ENCODE peak calls at places on chromosomes 12 and 14, in five cellular contexts. C is pancreas, Y is mammary epithelial cell, K is body of pancreas, J is OCI-LY7. E is an unnamed sample.

GRCh38 chr12:90036641-90037040 is 328.0 kb upstream of the ATP2B1 start:
- DNase-seq in C (no peak), Y (peak), K (no peak), J (no peak), E (no peak)

GRCh38 chr14:103880334-103880985 is 33.1 kb upstream of the PPP1R13B start:
- DNase-seq in K (peak), Y (peak), C (peak), J (no peak), E (peak)

GRCh38 chr12:116454076-116454475 is 105.1 kb upstream of the MAP1LC3B2 start:
- DNase-seq in J (no peak), K (no peak), Y (no peak), C (no peak), E (no peak)

GRCh38 chr12:111313833-111314259 is 55.0 kb downstream of the PHETA1 start:
- DNase-seq in Y (peak), K (peak), C (peak), J (peak), E (peak)

GRCh38 chr14:58738189-58738836 is 100.6 kb downstream of the DACT1 start:
- DNase-seq in K (no peak), J (no peak), C (no peak), Y (peak), E (peak)

GRCh38 chr12:79187032-79187431 is 322.5 kb downstream of the SYT1 start:
- DNase-seq in J (no peak), C (no peak), K (no peak), Y (no peak), E (no peak)

GRCh38 chr14:105709281-105710118 is 183.1 kb downstream of the TMEM121 start:
- DNase-seq in K (no peak), J (no peak), Y (no peak), C (peak), E (no peak)

GRCh38 chr12:9702239-9702638 is 30.7 kb downstream of the CLECL1 start:
- DNase-seq in C (no peak), K (no peak), J (no peak), Y (no peak), E (no peak)

GRCh38 chr14:81219821-81220487 is 805 bp downstream of the GTF2A1 start:
- DNase-seq in Y (no peak), J (peak), C (peak), K (peak), E (no peak)

GRCh38 chr12:83826112-83826511 is 1086.5 kb downstream of the SLC6A15 start:
- DNase-seq in K (peak), J (peak), Y (peak), C (peak), E (no peak)

GRCh38 chr12:132711169-132711843 is 664 bp downstream of the PGAM5 start:
- DNase-seq in K (peak), J (peak), C (peak), Y (peak), E (no peak)

GRCh38 chr14:44505588-44505987 is 1.5 kb downstream of the FSCB start:
- DNase-seq in C (no peak), K (no peak), J (no peak), Y (no peak), E (no peak)

GRCh38 chr14:50821471-50822464 is 9.2 kb downstream of the NIN start:
- DNase-seq in K (no peak), J (no peak), C (no peak), Y (peak), E (no peak)

GRCh38 chr12:91139264-91139663 is 28.0 kb upstream of the LUM start:
- DNase-seq in J (no peak), C (no peak), K (no peak), Y (no peak), E (no peak)

GRCh38 chr12:67915335-67915851 is 73.9 kb upstream of the IFNG-AS1 start:
- DNase-seq in C (no peak), J (no peak), Y (no peak), K (no peak), E (no peak)

GRCh38 chr12:91142184-91142583 is 30.9 kb upstream of the LUM start:
- DNase-seq in K (no peak), C (no peak), Y (no peak), J (no peak), E (peak)

GRCh38 chr12:11170810-11171144 is 217 bp upstream of the SMIM10L1 start:
- DNase-seq in Y (no peak), K (no peak), J (no peak), C (no peak), E (no peak)

GRCh38 chr12:10405294-10405693 is 4.3 kb downstream of the KLRC4 start:
- DNase-seq in K (no peak), C (no peak), J (no peak), Y (peak), E (no peak)

GRCh38 chr12:113007166-113007565 is 28.8 kb downstream of the OAS2 start:
- DNase-seq in Y (peak), K (no peak), C (no peak), J (no peak), E (peak)

GRCh38 chr12:123435636-123436016 is 858 bp downstream of the RILPL2 start:
- DNase-seq in C (no peak), K (no peak), Y (no peak), J (no peak), E (no peak)

GRCh38 chr12:65278576-65279386 is at the start of gene MSRB3:
- DNase-seq in Y (peak), C (peak), K (peak), J (no peak), E (peak)

GRCh38 chr14:68464716-68465115 is 328.2 kb downstream of the ZFP36L1 start:
- DNase-seq in Y (peak), C (no peak), K (no peak), J (no peak), E (no peak)

GRCh38 chr14:61381589-61381988 is 60.2 kb downstream of the PRKCH start:
- DNase-seq in Y (peak), K (peak), J (no peak), C (no peak), E (no peak)

GRCh38 chr12:95286713-95287112 is 69.1 kb downstream of the VEZT start:
- DNase-seq in J (no peak), C (no peak), K (no peak), Y (no peak), E (no peak)

GRCh38 chr12:11862794-11863193 is 207.9 kb upstream of the BCL2L14 start:
- DNase-seq in Y (no peak), K (peak), C (no peak), J (no peak), E (no peak)

GRCh38 chr12:68011882-68012207 is 22.6 kb downstream of the IFNG-AS1 start:
- DNase-seq in J (no peak), K (no peak), Y (no peak), C (no peak), E (no peak)

GRCh38 chr14:91387996-91388395 is 29.6 kb downstream of the CCDC88C start:
- DNase-seq in Y (no peak), J (no peak), C (no peak), K (no peak), E (no peak)
- H3K4me3 ChIP-seq in Y (no peak), J (no peak), C (no peak), K (no peak), E (no peak)

GRCh38 chr12:14937689-14938088 is 648 bp downstream of the ERP27 start:
- DNase-seq in J (no peak), K (peak), C (no peak), Y (no peak), E (no peak)

GRCh38 chr12:14935031-14935430 is 3.3 kb downstream of the ERP27 start:
- DNase-seq in Y (no peak), C (no peak), K (peak), J (no peak), E (no peak)

GRCh38 chr12:14937014-14937413 is 1.3 kb downstream of the ERP27 start:
- DNase-seq in Y (no peak), K (no peak), C (no peak), J (no peak), E (no peak)

GRCh38 chr12:14934511-14934910 is 3.8 kb downstream of the ERP27 start:
- DNase-seq in K (no peak), C (no peak), J (no peak), Y (no peak), E (no peak)

DNA sequence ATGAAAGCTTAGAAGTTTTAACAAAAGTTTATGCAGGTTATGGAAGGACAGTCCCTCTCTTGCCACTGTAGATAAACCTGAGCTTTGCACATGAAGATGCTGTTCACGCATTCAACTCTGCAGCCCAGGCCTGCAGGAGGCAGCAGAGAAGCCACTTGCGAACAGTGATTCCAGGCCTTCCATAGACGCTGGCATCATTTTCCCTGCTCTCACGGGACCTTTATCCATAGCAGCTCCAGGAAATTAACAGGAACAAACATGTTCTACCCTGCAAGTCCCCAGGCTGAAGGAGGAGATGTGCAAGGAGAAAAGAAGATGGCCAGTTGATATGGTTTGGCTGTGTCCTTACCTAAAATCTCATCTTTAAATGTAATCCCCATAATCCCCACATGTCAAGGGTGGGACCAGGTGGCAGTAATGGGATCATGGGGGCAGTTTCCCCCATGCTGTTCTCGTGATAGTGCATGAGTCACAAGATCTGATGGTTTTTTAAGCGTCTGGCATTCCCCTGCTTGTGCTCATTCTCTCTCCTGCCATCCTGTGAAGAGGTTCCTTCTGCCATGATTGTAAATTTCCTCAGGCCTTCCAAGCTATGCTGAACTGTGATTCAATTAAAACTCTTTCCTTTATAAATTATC is 2.0 kb downstream of the ERP27 start:
- DNase-seq in K (peak), J (no peak), C (no peak), Y (no peak), E (no peak)
- TF ChIP-seq CTCF in K (peak), J (peak), C (no peak), Y (peak), E (peak)

DNA sequence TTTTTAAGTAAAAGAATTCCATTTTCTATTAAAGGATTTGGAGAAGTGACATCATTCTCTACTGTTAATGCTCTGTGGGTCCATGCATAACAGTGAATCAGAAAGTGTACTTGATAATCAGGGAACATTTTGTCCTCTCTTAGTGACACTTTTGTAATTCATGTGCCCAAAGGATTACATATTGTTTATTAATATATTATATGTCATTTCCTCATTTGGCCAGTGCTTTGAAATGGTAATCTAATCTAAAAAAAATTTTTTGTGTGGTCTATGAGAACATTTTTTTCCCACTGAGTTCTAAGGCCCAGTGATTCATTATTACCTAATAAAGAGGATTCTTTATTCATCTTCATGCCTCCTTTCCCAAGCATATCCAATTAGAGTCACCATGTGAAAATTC is 79.7 kb upstream of the MYF6 start:
- DNase-seq in K (no peak), Y (peak), C (no peak), J (no peak), E (peak)
- H3K4me3 ChIP-seq in K (no peak), Y (no peak), C (no peak), J (no peak), E (no peak)

GRCh38 chr14:54083549-54084239 is 127.1 kb upstream of the BMP4 start:
- DNase-seq in Y (no peak), J (no peak), K (no peak), C (no peak), E (no peak)
- TF ChIP-seq CTCF in Y (no peak), J (no peak), K (no peak), C (no peak), E (no peak)

GRCh38 chr14:100150932-100151587 is 8.4 kb downstream of the DEGS2 start:
- DNase-seq in K (no peak), J (no peak), Y (peak), C (no peak), E (no peak)

GRCh38 chr14:100152091-100152490 is 7.4 kb downstream of the DEGS2 start:
- DNase-seq in K (no peak), J (no peak), C (no peak), Y (no peak), E (no peak)

GRCh38 chr14:100148837-100149731 is 10.4 kb downstream of the DEGS2 start:
- DNase-seq in Y (no peak), K (no peak), J (no peak), C (peak), E (no peak)

GRCh38 chr14:100147691-100148464 is 11.6 kb downstream of the DEGS2 start:
- DNase-seq in C (no peak), K (no peak), J (peak), Y (no peak), E (no peak)

DNA sequence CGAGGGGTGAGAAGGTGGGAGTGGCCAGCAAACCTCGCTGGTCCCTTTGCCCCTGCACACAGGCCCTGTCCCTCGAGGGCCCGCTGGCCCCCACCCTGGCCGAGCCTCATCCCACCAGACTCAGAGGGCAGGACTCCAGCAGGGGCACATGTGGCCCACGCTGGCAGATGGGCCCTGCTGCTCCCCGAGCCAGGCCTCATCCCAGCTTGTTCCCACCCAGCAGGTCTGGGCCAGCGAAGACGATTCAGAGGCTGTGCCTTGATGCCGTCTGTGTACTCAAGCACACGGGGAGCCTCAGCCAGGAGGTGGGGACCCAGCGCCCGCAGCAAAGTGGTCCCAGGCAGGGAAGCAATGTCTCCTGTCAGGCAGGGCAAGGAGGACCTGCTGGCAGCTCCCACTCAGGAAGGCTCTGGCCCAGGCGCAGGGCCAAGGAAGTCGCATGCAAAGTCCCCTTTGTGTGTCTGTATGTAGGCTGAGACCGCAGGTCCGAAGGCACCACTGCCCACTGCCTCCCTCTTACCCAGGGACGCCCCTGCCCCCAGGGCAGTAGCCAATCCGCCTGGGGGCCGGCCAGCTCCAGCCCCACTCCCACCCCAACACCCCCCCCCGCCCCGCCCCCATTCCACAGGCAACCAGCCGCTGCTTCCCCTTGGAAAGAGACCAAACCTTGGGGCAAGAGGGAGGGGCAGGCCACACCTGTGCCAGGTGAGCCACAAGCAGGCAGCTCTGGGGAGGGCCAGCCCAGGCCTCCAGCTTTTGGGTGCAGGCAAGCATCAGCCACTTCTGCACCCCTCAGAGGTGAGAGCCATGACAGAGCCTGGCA is 9.4 kb downstream of the DEGS2 start:
- DNase-seq in Y (no peak), C (peak), K (peak), J (no peak), E (no peak)
- H3K4me3 ChIP-seq in Y (no peak), C (no peak), K (no peak), J (no peak), E (no peak)

GRCh38 chr14:30906752-30907658 is 32.6 kb downstream of the COCH start:
- DNase-seq in C (no peak), K (no peak), Y (peak), J (peak), E (no peak)
- TF ChIP-seq CTCF in C (no peak), K (peak), Y (peak), J (peak), E (peak)

GRCh38 chr14:22838631-22839041 is 2.3 kb downstream of the MMP14 start:
- DNase-seq in Y (peak), K (no peak), J (no peak), C (peak), E (no peak)

GRCh38 chr14:22836301-22837058 is at the start of gene MMP14:
- DNase-seq in C (peak), J (no peak), Y (peak), K (peak), E (no peak)

GRCh38 chr14:22837059-22837749 is 819 bp downstream of the MMP14 start:
- DNase-seq in J (no peak), Y (peak), C (peak), K (peak), E (no peak)

GRCh38 chr14:22837750-22838538 is 1.6 kb downstream of the MMP14 start:
- DNase-seq in J (no peak), K (peak), C (peak), Y (peak), E (no peak)

GRCh38 chr14:22835505-22835904 is 880 bp upstream of the MMP14 start:
- DNase-seq in Y (no peak), K (no peak), J (no peak), C (no peak), E (no peak)
- H3K4me3 ChIP-seq in Y (no peak), K (no peak), J (no peak), C (no peak), E (no peak)

GRCh38 chr12:125949471-125949870 is 884.2 kb downstream of the AACS start:
- DNase-seq in Y (no peak), K (no peak), J (no peak), C (no peak), E (no peak)

DNA sequence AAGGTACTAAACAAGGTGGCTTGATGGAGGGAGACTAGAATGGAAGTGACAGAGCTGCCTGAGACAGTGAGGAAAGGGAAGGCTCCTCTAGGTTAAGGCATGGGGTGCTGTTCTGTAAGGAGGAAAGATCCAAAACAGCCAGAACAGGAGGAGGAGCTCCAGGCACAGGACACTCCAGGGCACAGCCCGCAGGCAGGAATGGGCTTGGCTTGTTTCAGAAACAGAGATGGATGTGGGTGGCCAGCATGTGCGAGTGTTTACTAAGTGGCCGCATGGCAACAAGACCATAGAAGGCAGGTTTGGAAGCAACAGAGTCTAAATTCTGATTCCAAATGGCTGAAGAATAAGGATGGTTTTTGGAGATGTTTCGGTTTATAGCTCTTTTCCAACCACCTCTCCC is 889.1 kb downstream of the AACS start:
- DNase-seq in K (no peak), C (no peak), J (no peak), Y (no peak), E (no peak)
- TF ChIP-seq CTCF in K (no peak), C (no peak), J (no peak), Y (no peak), E (no peak)

E was measured in AG09309.